ENCODE peak calls at places on chromosomes 12 and 14, in eight cellular contexts. One of them, this sample, is unnamed.

GRCh38 chr14:99345472-99345871 is 73.5 kb upstream of the BCL11B start:
- DNase-seq in right lobe of liver: no peak
- DNase-seq in CD4-positive, CD25-positive, alpha-beta regulatory T cell: no peak
- DNase-seq in transverse colon: no peak
- DNase-seq in heart right ventricle: no peak
- DNase-seq in HCT116: no peak
- DNase-seq in pancreas: no peak
- DNase-seq in MM.1S: no peak
- DNase-seq in this sample: no peak

GRCh38 chr14:104973215-104974145 is 4.7 kb downstream of the AHNAK2 start:
- DNase-seq in right lobe of liver: peak; percentile 37
- DNase-seq in CD4-positive, CD25-positive, alpha-beta regulatory T cell: no peak
- DNase-seq in transverse colon: peak; percentile 87
- DNase-seq in heart right ventricle: peak; percentile 62
- DNase-seq in HCT116: peak; percentile 98
- DNase-seq in pancreas: no peak
- DNase-seq in MM.1S: no peak
- DNase-seq in this sample: no peak

GRCh38 chr12:117034691-117035090 is 64.5 kb downstream of the TESC start:
- DNase-seq in right lobe of liver: no peak
- DNase-seq in CD4-positive, CD25-positive, alpha-beta regulatory T cell: no peak
- DNase-seq in transverse colon: no peak
- DNase-seq in heart right ventricle: no peak
- DNase-seq in HCT116: no peak
- DNase-seq in pancreas: no peak
- DNase-seq in MM.1S: no peak
- DNase-seq in this sample: no peak

GRCh38 chr14:96762650-96763049 is 34.5 kb upstream of the VRK1 start:
- DNase-seq in right lobe of liver: no peak
- DNase-seq in CD4-positive, CD25-positive, alpha-beta regulatory T cell: peak; percentile 14
- DNase-seq in transverse colon: no peak
- DNase-seq in heart right ventricle: no peak
- DNase-seq in HCT116: peak; percentile 80
- DNase-seq in pancreas: no peak
- DNase-seq in MM.1S: peak; percentile 39
- DNase-seq in this sample: no peak

GRCh38 chr14:92863281-92863680 is 59.7 kb upstream of the CHGA start:
- DNase-seq in right lobe of liver: no peak
- DNase-seq in CD4-positive, CD25-positive, alpha-beta regulatory T cell: no peak
- DNase-seq in transverse colon: no peak
- DNase-seq in heart right ventricle: no peak
- DNase-seq in HCT116: no peak
- DNase-seq in pancreas: no peak
- DNase-seq in MM.1S: peak; percentile 38
- DNase-seq in this sample: no peak

GRCh38 chr14:106802413-106803364 is 1276.3 kb downstream of the TMEM121 start:
- DNase-seq in right lobe of liver: no peak
- DNase-seq in CD4-positive, CD25-positive, alpha-beta regulatory T cell: no peak
- DNase-seq in transverse colon: peak; percentile 52
- DNase-seq in heart right ventricle: no peak
- DNase-seq in HCT116: no peak
- DNase-seq in pancreas: no peak
- DNase-seq in MM.1S: peak; percentile 31
- DNase-seq in this sample: no peak

GRCh38 chr12:6157482-6157881 is 33.0 kb upstream of the VWF start:
- DNase-seq in right lobe of liver: no peak
- DNase-seq in CD4-positive, CD25-positive, alpha-beta regulatory T cell: no peak
- DNase-seq in transverse colon: no peak
- DNase-seq in heart right ventricle: no peak
- DNase-seq in HCT116: no peak
- DNase-seq in pancreas: no peak
- DNase-seq in MM.1S: no peak
- DNase-seq in this sample: no peak

GRCh38 chr12:115383668-115384067 is 699.7 kb upstream of the TBX3 start:
- DNase-seq in right lobe of liver: no peak
- DNase-seq in CD4-positive, CD25-positive, alpha-beta regulatory T cell: no peak
- DNase-seq in transverse colon: no peak
- DNase-seq in heart right ventricle: no peak
- DNase-seq in HCT116: no peak
- DNase-seq in pancreas: no peak
- DNase-seq in MM.1S: no peak
- DNase-seq in this sample: no peak

GRCh38 chr14:61501714-61502458 is 180.5 kb downstream of the PRKCH start:
- DNase-seq in right lobe of liver: no peak
- DNase-seq in CD4-positive, CD25-positive, alpha-beta regulatory T cell: no peak
- DNase-seq in transverse colon: no peak
- DNase-seq in heart right ventricle: no peak
- DNase-seq in HCT116: no peak
- DNase-seq in pancreas: no peak
- DNase-seq in MM.1S: no peak
- DNase-seq in this sample: no peak

GRCh38 chr12:52120951-52121847 is 41.7 kb downstream of the SMIM41 start:
- DNase-seq in right lobe of liver: no peak
- DNase-seq in CD4-positive, CD25-positive, alpha-beta regulatory T cell: no peak
- DNase-seq in transverse colon: no peak
- DNase-seq in heart right ventricle: no peak
- DNase-seq in HCT116: no peak
- DNase-seq in pancreas: no peak
- DNase-seq in MM.1S: no peak
- DNase-seq in this sample: no peak

GRCh38 chr12:49932746-49933145 is 17.8 kb upstream of the AQP2 start:
- DNase-seq in right lobe of liver: no peak
- DNase-seq in CD4-positive, CD25-positive, alpha-beta regulatory T cell: no peak
- DNase-seq in transverse colon: no peak
- DNase-seq in heart right ventricle: no peak
- DNase-seq in HCT116: no peak
- DNase-seq in pancreas: no peak
- DNase-seq in MM.1S: no peak
- DNase-seq in this sample: no peak

GRCh38 chr14:63406341-63406740 is 87.6 kb upstream of the GPHB5 start:
- DNase-seq in right lobe of liver: no peak
- DNase-seq in CD4-positive, CD25-positive, alpha-beta regulatory T cell: no peak
- DNase-seq in transverse colon: no peak
- DNase-seq in heart right ventricle: no peak
- DNase-seq in HCT116: no peak
- DNase-seq in pancreas: no peak
- DNase-seq in MM.1S: no peak
- DNase-seq in this sample: no peak

GRCh38 chr14:78959674-78960264 is 789.6 kb downstream of the NRXN3 start:
- DNase-seq in right lobe of liver: peak; percentile 73
- DNase-seq in CD4-positive, CD25-positive, alpha-beta regulatory T cell: peak; percentile 11
- DNase-seq in transverse colon: peak; percentile 64
- DNase-seq in heart right ventricle: peak; percentile 62
- DNase-seq in HCT116: peak; percentile 26
- DNase-seq in pancreas: peak; percentile 40
- DNase-seq in MM.1S: peak; percentile 25
- DNase-seq in this sample: peak; percentile 78

GRCh38 chr14:104424406-104425072 is 155.0 kb upstream of the C14orf180 start:
- DNase-seq in right lobe of liver: no peak
- DNase-seq in CD4-positive, CD25-positive, alpha-beta regulatory T cell: no peak
- DNase-seq in transverse colon: no peak
- DNase-seq in heart right ventricle: no peak
- DNase-seq in HCT116: no peak
- DNase-seq in pancreas: no peak
- DNase-seq in MM.1S: no peak
- DNase-seq in this sample: peak; percentile 77

GRCh38 chr12:23350808-23351207 is 598.7 kb downstream of the SOX5 start:
- DNase-seq in right lobe of liver: no peak
- DNase-seq in CD4-positive, CD25-positive, alpha-beta regulatory T cell: no peak
- DNase-seq in transverse colon: no peak
- DNase-seq in heart right ventricle: no peak
- DNase-seq in HCT116: no peak
- DNase-seq in pancreas: no peak
- DNase-seq in MM.1S: no peak
- DNase-seq in this sample: no peak

GRCh38 chr12:132428872-132429121 is 61.2 kb upstream of the FBRSL1 start:
- DNase-seq in right lobe of liver: no peak
- DNase-seq in CD4-positive, CD25-positive, alpha-beta regulatory T cell: no peak
- DNase-seq in transverse colon: no peak
- DNase-seq in heart right ventricle: no peak
- DNase-seq in HCT116: no peak
- DNase-seq in pancreas: no peak
- DNase-seq in MM.1S: no peak
- DNase-seq in this sample: no peak

GRCh38 chr12:41287500-41287899 is 99.4 kb downstream of the PDZRN4 start:
- DNase-seq in right lobe of liver: no peak
- DNase-seq in CD4-positive, CD25-positive, alpha-beta regulatory T cell: no peak
- DNase-seq in transverse colon: no peak
- DNase-seq in heart right ventricle: no peak
- DNase-seq in HCT116: no peak
- DNase-seq in pancreas: no peak
- DNase-seq in MM.1S: peak; percentile 73
- DNase-seq in this sample: no peak

GRCh38 chr12:92134638-92135274 is 10.9 kb downstream of the BTG1 start:
- DNase-seq in right lobe of liver: no peak
- DNase-seq in CD4-positive, CD25-positive, alpha-beta regulatory T cell: no peak
- DNase-seq in transverse colon: no peak
- DNase-seq in heart right ventricle: no peak
- DNase-seq in HCT116: no peak
- DNase-seq in pancreas: no peak
- DNase-seq in MM.1S: peak; percentile 5
- DNase-seq in this sample: no peak

GRCh38 chr12:32659908-32660440 is 19.1 kb upstream of the DNM1L start:
- DNase-seq in right lobe of liver: no peak
- DNase-seq in CD4-positive, CD25-positive, alpha-beta regulatory T cell: no peak
- DNase-seq in transverse colon: no peak
- DNase-seq in heart right ventricle: no peak
- DNase-seq in HCT116: no peak
- DNase-seq in pancreas: no peak
- DNase-seq in MM.1S: no peak
- DNase-seq in this sample: no peak

GRCh38 chr12:93749515-93749914 is 72.3 kb downstream of the CRADD start:
- DNase-seq in right lobe of liver: no peak
- DNase-seq in CD4-positive, CD25-positive, alpha-beta regulatory T cell: no peak
- DNase-seq in transverse colon: no peak
- DNase-seq in heart right ventricle: no peak
- DNase-seq in HCT116: no peak
- DNase-seq in pancreas: no peak
- DNase-seq in MM.1S: no peak
- DNase-seq in this sample: no peak

GRCh38 chr12:10365716-10366433 is 24.0 kb downstream of the KLRK1 start:
- DNase-seq in right lobe of liver: no peak
- DNase-seq in CD4-positive, CD25-positive, alpha-beta regulatory T cell: no peak
- DNase-seq in transverse colon: no peak
- DNase-seq in heart right ventricle: no peak
- DNase-seq in HCT116: peak; percentile 26
- DNase-seq in pancreas: no peak
- DNase-seq in MM.1S: no peak
- DNase-seq in this sample: no peak

GRCh38 chr14:99687284-99688209 is 3.4 kb downstream of the CYP46A1 start:
- DNase-seq in right lobe of liver: no peak
- DNase-seq in CD4-positive, CD25-positive, alpha-beta regulatory T cell: no peak
- DNase-seq in transverse colon: no peak
- DNase-seq in heart right ventricle: no peak
- DNase-seq in HCT116: peak; percentile 15
- DNase-seq in pancreas: no peak
- DNase-seq in MM.1S: peak; percentile 19
- DNase-seq in this sample: no peak

GRCh38 chr12:26233620-26234019 is 38.2 kb downstream of the SSPN start:
- DNase-seq in right lobe of liver: no peak
- DNase-seq in CD4-positive, CD25-positive, alpha-beta regulatory T cell: no peak
- DNase-seq in transverse colon: no peak
- DNase-seq in heart right ventricle: no peak
- DNase-seq in HCT116: no peak
- DNase-seq in pancreas: no peak
- DNase-seq in MM.1S: no peak
- DNase-seq in this sample: no peak

GRCh38 chr12:24773996-24774395 is 174.9 kb downstream of the BCAT1 start:
- DNase-seq in right lobe of liver: no peak
- DNase-seq in CD4-positive, CD25-positive, alpha-beta regulatory T cell: no peak
- DNase-seq in transverse colon: no peak
- DNase-seq in heart right ventricle: no peak
- DNase-seq in HCT116: no peak
- DNase-seq in pancreas: no peak
- DNase-seq in MM.1S: no peak
- DNase-seq in this sample: no peak
- H3K27ac ChIP-seq in right lobe of liver: no peak overlapping the region
- H3K27ac ChIP-seq in CD4-positive, CD25-positive, alpha-beta regulatory T cell: no peak overlapping the region
- H3K27ac ChIP-seq in transverse colon: no peak overlapping the region
- H3K27ac ChIP-seq in heart right ventricle: no peak overlapping the region
- H3K27ac ChIP-seq in HCT116: no peak overlapping the region
- H3K27ac ChIP-seq in pancreas: no peak overlapping the region
- H3K27ac ChIP-seq in MM.1S: no peak overlapping the region
- H3K27ac ChIP-seq in this sample: no peak overlapping the region

DNA sequence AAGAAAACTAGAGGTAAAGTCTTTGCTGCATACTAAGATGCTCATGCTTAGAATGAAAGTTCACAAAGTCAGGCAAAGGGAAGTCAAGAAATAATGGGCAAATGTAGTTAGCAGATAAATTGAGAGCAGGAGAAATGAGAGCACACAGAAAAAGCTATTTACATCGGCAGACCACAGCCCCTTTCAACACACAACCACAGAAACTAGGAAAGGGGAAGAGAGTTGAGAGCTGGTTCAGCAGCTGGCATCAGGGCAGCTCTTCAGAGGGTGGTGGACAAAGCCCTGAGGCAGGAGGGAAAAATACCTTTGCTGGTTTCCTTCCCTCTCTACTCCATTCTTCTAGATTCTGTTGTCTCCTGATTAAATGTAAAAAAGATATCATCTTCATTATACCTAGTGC is 95.4 kb upstream of the ANO4 start:
- DNase-seq in right lobe of liver: no peak
- DNase-seq in CD4-positive, CD25-positive, alpha-beta regulatory T cell: no peak
- DNase-seq in transverse colon: no peak
- DNase-seq in heart right ventricle: no peak
- DNase-seq in HCT116: no peak
- DNase-seq in pancreas: no peak
- DNase-seq in MM.1S: peak; percentile 87
- DNase-seq in this sample: no peak
- H3K27ac ChIP-seq in right lobe of liver: no peak overlapping the region
- H3K27ac ChIP-seq in CD4-positive, CD25-positive, alpha-beta regulatory T cell: no peak overlapping the region
- H3K27ac ChIP-seq in transverse colon: no peak overlapping the region
- H3K27ac ChIP-seq in heart right ventricle: no peak overlapping the region
- H3K27ac ChIP-seq in HCT116: no peak overlapping the region
- H3K27ac ChIP-seq in pancreas: no peak overlapping the region
- H3K27ac ChIP-seq in MM.1S: no peak overlapping the region
- H3K27ac ChIP-seq in this sample: no peak overlapping the region

GRCh38 chr14:69901113-69901951 is 22.1 kb downstream of the SMOC1 start:
- DNase-seq in right lobe of liver: no peak
- DNase-seq in CD4-positive, CD25-positive, alpha-beta regulatory T cell: no peak
- DNase-seq in transverse colon: no peak
- DNase-seq in heart right ventricle: no peak
- DNase-seq in HCT116: no peak
- DNase-seq in pancreas: no peak
- DNase-seq in MM.1S: no peak
- DNase-seq in this sample: no peak
- H3K27ac ChIP-seq in right lobe of liver: no peak overlapping the region
- H3K27ac ChIP-seq in CD4-positive, CD25-positive, alpha-beta regulatory T cell: no peak overlapping the region
- H3K27ac ChIP-seq in transverse colon: no peak overlapping the region
- H3K27ac ChIP-seq in heart right ventricle: no peak overlapping the region
- H3K27ac ChIP-seq in HCT116: no peak overlapping the region
- H3K27ac ChIP-seq in pancreas: no peak overlapping the region
- H3K27ac ChIP-seq in MM.1S: no peak overlapping the region
- H3K27ac ChIP-seq in this sample: no peak overlapping the region

DNA sequence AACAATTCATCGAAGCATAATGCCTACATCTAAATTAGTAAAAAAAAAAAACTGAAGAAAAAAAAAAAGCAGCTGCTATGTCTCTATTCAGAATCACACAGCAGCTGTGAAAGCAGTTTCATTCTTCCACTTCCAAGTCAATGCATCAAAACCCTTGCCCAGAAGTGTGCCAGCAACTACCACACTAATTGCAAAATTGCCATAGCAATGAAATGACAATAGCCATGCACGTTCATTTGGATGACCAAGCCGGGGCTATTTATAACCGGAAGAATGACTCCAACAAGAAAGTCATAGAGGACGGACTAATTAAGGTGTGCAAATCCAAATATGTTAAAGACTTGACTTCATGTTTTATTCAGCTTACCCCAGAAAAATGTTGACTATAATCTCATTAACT is 42.5 kb downstream of the SLC2A13 start:
- DNase-seq in right lobe of liver: no peak
- DNase-seq in CD4-positive, CD25-positive, alpha-beta regulatory T cell: no peak
- DNase-seq in transverse colon: no peak
- DNase-seq in heart right ventricle: peak; percentile 54
- DNase-seq in HCT116: no peak
- DNase-seq in pancreas: no peak
- DNase-seq in MM.1S: no peak
- DNase-seq in this sample: no peak
- H3K27ac ChIP-seq in right lobe of liver: no peak overlapping the region
- H3K27ac ChIP-seq in CD4-positive, CD25-positive, alpha-beta regulatory T cell: no peak overlapping the region
- H3K27ac ChIP-seq in transverse colon: peak overlapping the region; percentile 4
- H3K27ac ChIP-seq in heart right ventricle: no peak overlapping the region
- H3K27ac ChIP-seq in HCT116: no peak overlapping the region
- H3K27ac ChIP-seq in pancreas: no peak overlapping the region
- H3K27ac ChIP-seq in MM.1S: no peak overlapping the region
- H3K27ac ChIP-seq in this sample: no peak overlapping the region

This sample was measured in caudate nucleus.